ENCODE peak calls at places on chromosomes 3 and 15, in seven cellular contexts. N is stimulated activated CD8-positive, alpha-beta memory T cell treated with anti-CD3 and anti-CD28 coated beads, Interleukin-7, amount 100 ng/mL, for 24 hours; S is Peyer's patch; J is NCI-H446 treated with DMSO at 0.1 percent for 48 hours; G is RPMI8226; T is breast epithelium; F is SW 1271. L is an unnamed sample.

GRCh38 chr15:100493213-100493612 is 35.5 kb downstream of the CERS3 start:
- DNase-seq in G (no peak), J (no peak), F (no peak), S (no peak), N (no peak), T (no peak), L (peak)

GRCh38 chr15:36791849-36792618 is 212.6 kb downstream of the CDIN1 start:
- DNase-seq in S (no peak), N (no peak), F (no peak), J (no peak), T (no peak), G (no peak), L (no peak)

GRCh38 chr3:187945374-187945773 is 200.1 kb upstream of the BCL6 start:
- DNase-seq in F (no peak), T (no peak), J (no peak), N (no peak), S (no peak), G (no peak), L (no peak)

GRCh38 chr3:120129718-120130117 is 35.5 kb upstream of the GSK3B start:
- DNase-seq in S (no peak), T (no peak), G (no peak), J (no peak), N (no peak), F (no peak), L (no peak)

GRCh38 chr15:52716536-52716935 is 37.3 kb upstream of the ATOSA start:
- DNase-seq in J (no peak), G (no peak), T (no peak), F (no peak), S (no peak), N (no peak), L (no peak)

GRCh38 chr3:117444175-117444574 is 734.6 kb downstream of the TUSC7 start:
- DNase-seq in N (no peak), T (no peak), S (no peak), G (peak), F (no peak), J (no peak), L (no peak)

GRCh38 chr3:140736863-140737460 is 59.1 kb downstream of the TRIM42 start:
- DNase-seq in J (peak), G (no peak), S (no peak), T (no peak), N (no peak), F (peak), L (peak)

GRCh38 chr3:16808393-16809107 is 76.2 kb upstream of the PLCL2 start:
- DNase-seq in F (no peak), G (peak), J (peak), N (no peak), S (no peak), T (no peak), L (no peak)

GRCh38 chr3:177110308-177111254 is 86.7 kb downstream of the TBL1XR1 start:
- DNase-seq in J (no peak), S (no peak), G (peak), T (no peak), F (no peak), N (no peak), L (no peak)

GRCh38 chr15:100224206-100225185 is 117.3 kb downstream of the ADAMTS17 start:
- DNase-seq in J (no peak), F (no peak), S (no peak), G (no peak), T (no peak), N (no peak), L (no peak)

GRCh38 chr3:10417849-10418248 is 87.5 kb downstream of the ATP2B2 start:
- DNase-seq in N (no peak), G (peak), S (no peak), F (peak), J (no peak), T (no peak), L (no peak)

GRCh38 chr3:122294365-122294764 is 30.7 kb upstream of the CSTA start:
- DNase-seq in S (no peak), T (peak), G (no peak), J (no peak), F (no peak), N (no peak), L (no peak)

GRCh38 chr3:58383476-58383875 is 50.2 kb downstream of the PDHB start:
- DNase-seq in S (no peak), G (no peak), J (no peak), F (no peak), N (no peak), T (no peak), L (no peak)

GRCh38 chr15:61702224-61703120 is 357.8 kb downstream of the VPS13C start:
- DNase-seq in T (no peak), N (no peak), J (no peak), F (no peak), G (peak), S (no peak), L (no peak)

GRCh38 chr3:13079510-13079909 is 6.3 kb upstream of the IQSEC1 start:
- DNase-seq in F (no peak), N (no peak), T (no peak), G (no peak), S (no peak), J (no peak), L (no peak)

GRCh38 chr15:95684693-95685115 is 645.8 kb upstream of the NR2F2 start:
- DNase-seq in N (no peak), J (no peak), S (no peak), T (no peak), F (peak), G (no peak), L (no peak)

GRCh38 chr3:141380987-141381386 is 12.7 kb downstream of the ZBTB38 start:
- DNase-seq in T (no peak), N (no peak), G (peak), F (no peak), J (no peak), S (no peak), L (no peak)

GRCh38 chr15:56496635-56497034 is 31.7 kb upstream of the MNS1 start:
- DNase-seq in F (peak), J (peak), G (peak), S (no peak), T (no peak), N (no peak), L (no peak)

GRCh38 chr15:30788595-30788994 is 115.1 kb upstream of the FAN1 start:
- DNase-seq in F (no peak), G (no peak), T (no peak), N (no peak), S (no peak), J (no peak), L (no peak)

L was measured in activated CD4-positive, alpha-beta memory T cell treated with anti-CD3 and anti-CD28 coated beads for 36 hours.